ENCODE peak calls at places on chromosomes 3 and 15, in six cellular contexts. One of them, this sample, is unnamed.

GRCh38 chr3:76463501-76463900 is 576.4 kb upstream of the ROBO2 start:
- DNase-seq in GM12878: no peak
- DNase-seq in H1: no peak
- DNase-seq in HepG2: no peak
- DNase-seq in GM12891: no peak
- DNase-seq in K562: no peak
- DNase-seq in this sample: no peak

GRCh38 chr3:173711619-173712018 is 314.1 kb downstream of the NLGN1 start:
- DNase-seq in GM12878: no peak
- DNase-seq in H1: no peak
- DNase-seq in HepG2: no peak
- DNase-seq in GM12891: no peak
- DNase-seq in K562: no peak
- DNase-seq in this sample: no peak

GRCh38 chr3:42694366-42694765 is 8.2 kb downstream of the HHATL start:
- DNase-seq in GM12878: no peak
- DNase-seq in H1: no peak
- DNase-seq in HepG2: no peak
- DNase-seq in GM12891: no peak
- DNase-seq in K562: no peak
- DNase-seq in this sample: no peak

GRCh38 chr3:72340476-72341379 is 507.5 kb downstream of the SHQ1 start:
- DNase-seq in GM12878: peak
- DNase-seq in H1: no peak
- DNase-seq in HepG2: no peak
- DNase-seq in GM12891: no peak
- DNase-seq in K562: no peak
- DNase-seq in this sample: no peak

GRCh38 chr3:76065975-76066374 is 280.6 kb upstream of the ZNF717 start:
- DNase-seq in GM12878: no peak
- DNase-seq in H1: no peak
- DNase-seq in HepG2: no peak
- DNase-seq in GM12891: no peak
- DNase-seq in K562: no peak
- DNase-seq in this sample: no peak

GRCh38 chr3:195697582-195698324 is 23.0 kb upstream of the MUC20 start:
- DNase-seq in GM12878: no peak
- DNase-seq in H1: no peak
- DNase-seq in HepG2: no peak
- DNase-seq in GM12891: no peak
- DNase-seq in K562: peak
- DNase-seq in this sample: no peak

GRCh38 chr15:29677871-29678431 is 144.3 kb downstream of the TJP1 start:
- DNase-seq in GM12878: no peak
- DNase-seq in H1: no peak
- DNase-seq in HepG2: no peak
- DNase-seq in GM12891: no peak
- DNase-seq in K562: no peak
- DNase-seq in this sample: no peak

GRCh38 chr3:102237838-102238237 is 197.0 kb upstream of the ZPLD1 start:
- DNase-seq in GM12878: no peak
- DNase-seq in H1: no peak
- DNase-seq in HepG2: no peak
- DNase-seq in GM12891: no peak
- DNase-seq in K562: no peak
- DNase-seq in this sample: no peak

GRCh38 chr15:74157868-74158827 is 15.4 kb upstream of the ISLR start:
- DNase-seq in GM12878: no peak
- DNase-seq in H1: no peak
- DNase-seq in HepG2: no peak
- DNase-seq in GM12891: no peak
- DNase-seq in K562: no peak
- DNase-seq in this sample: no peak

GRCh38 chr3:159616234-159616825 is 372.3 kb upstream of the IL12A start:
- DNase-seq in GM12878: no peak
- DNase-seq in H1: no peak
- DNase-seq in HepG2: no peak
- DNase-seq in GM12891: no peak
- DNase-seq in K562: no peak
- DNase-seq in this sample: no peak
- TF ChIP-seq POLR2A in GM12878: no peak
- TF ChIP-seq POLR2A in H1: no peak
- TF ChIP-seq POLR2A in HepG2: no peak
- TF ChIP-seq POLR2A in GM12891: no peak
- TF ChIP-seq POLR2A in K562: no peak
- TF ChIP-seq POLR2A in this sample: no peak

DNA sequence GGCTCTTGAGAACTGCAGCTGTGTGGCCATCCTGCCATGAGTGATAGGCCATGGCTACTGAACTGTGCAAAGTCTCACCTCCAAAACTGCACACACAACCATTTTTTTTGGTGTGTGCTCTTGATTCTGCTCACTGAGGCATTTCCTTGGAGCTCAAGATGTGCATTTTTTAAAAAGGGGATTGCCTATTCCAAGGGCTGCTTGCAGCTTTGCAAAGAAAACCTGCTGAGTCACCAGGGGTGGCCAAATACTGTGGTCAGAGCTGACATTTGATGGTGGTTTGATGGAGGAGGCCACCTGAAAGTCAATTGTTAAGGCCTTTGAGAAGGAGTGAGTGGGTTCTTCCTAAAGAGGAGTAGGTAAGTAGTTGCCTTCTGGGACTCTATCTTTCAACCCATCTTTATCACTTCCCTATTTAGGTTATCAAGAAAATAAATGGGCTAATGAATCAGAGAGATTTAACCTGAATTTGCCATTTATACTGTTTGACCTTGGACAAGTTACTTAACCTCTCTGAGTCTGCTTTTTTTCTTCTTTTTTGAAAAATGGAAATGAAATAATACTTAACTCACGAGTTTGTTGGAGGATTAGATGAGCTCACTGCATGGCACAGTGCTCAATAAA is 87.9 kb downstream of the CHST2 start:
- DNase-seq in GM12878: peak
- DNase-seq in H1: no peak
- DNase-seq in HepG2: no peak
- DNase-seq in GM12891: peak
- DNase-seq in K562: peak
- DNase-seq in this sample: peak
- TF ChIP-seq TAF1 in GM12878: no peak
- TF ChIP-seq TAF1 in H1: no peak
- TF ChIP-seq TAF1 in HepG2: no peak
- TF ChIP-seq TAF1 in GM12891: no peak
- TF ChIP-seq TAF1 in K562: no peak
- TF ChIP-seq TAF1 in this sample: no peak

GRCh38 chr3:126704494-126705214 is 614 bp downstream of the CHCHD6 start:
- DNase-seq in GM12878: no peak
- DNase-seq in H1: no peak
- DNase-seq in HepG2: no peak
- DNase-seq in GM12891: peak
- DNase-seq in K562: no peak
- DNase-seq in this sample: peak

GRCh38 chr3:126706631-126707030 is 2.6 kb downstream of the CHCHD6 start:
- DNase-seq in GM12878: no peak
- DNase-seq in H1: no peak
- DNase-seq in HepG2: no peak
- DNase-seq in GM12891: no peak
- DNase-seq in K562: no peak
- DNase-seq in this sample: no peak

GRCh38 chr3:126699011-126699410 is 5.0 kb upstream of the CHCHD6 start:
- DNase-seq in GM12878: no peak
- DNase-seq in H1: no peak
- DNase-seq in HepG2: no peak
- DNase-seq in GM12891: no peak
- DNase-seq in K562: no peak
- DNase-seq in this sample: no peak

GRCh38 chr3:126703512-126704493 is at the start of gene CHCHD6:
- DNase-seq in GM12878: peak
- DNase-seq in H1: peak
- DNase-seq in HepG2: peak
- DNase-seq in GM12891: peak
- DNase-seq in K562: peak
- DNase-seq in this sample: peak
- TF ChIP-seq POLR2AphosphoS5 in GM12878: no peak
- TF ChIP-seq POLR2AphosphoS5 in H1: no peak
- TF ChIP-seq POLR2AphosphoS5 in HepG2: no peak
- TF ChIP-seq POLR2AphosphoS5 in GM12891: no peak
- TF ChIP-seq POLR2AphosphoS5 in K562: no peak
- TF ChIP-seq POLR2AphosphoS5 in this sample: no peak

DNA sequence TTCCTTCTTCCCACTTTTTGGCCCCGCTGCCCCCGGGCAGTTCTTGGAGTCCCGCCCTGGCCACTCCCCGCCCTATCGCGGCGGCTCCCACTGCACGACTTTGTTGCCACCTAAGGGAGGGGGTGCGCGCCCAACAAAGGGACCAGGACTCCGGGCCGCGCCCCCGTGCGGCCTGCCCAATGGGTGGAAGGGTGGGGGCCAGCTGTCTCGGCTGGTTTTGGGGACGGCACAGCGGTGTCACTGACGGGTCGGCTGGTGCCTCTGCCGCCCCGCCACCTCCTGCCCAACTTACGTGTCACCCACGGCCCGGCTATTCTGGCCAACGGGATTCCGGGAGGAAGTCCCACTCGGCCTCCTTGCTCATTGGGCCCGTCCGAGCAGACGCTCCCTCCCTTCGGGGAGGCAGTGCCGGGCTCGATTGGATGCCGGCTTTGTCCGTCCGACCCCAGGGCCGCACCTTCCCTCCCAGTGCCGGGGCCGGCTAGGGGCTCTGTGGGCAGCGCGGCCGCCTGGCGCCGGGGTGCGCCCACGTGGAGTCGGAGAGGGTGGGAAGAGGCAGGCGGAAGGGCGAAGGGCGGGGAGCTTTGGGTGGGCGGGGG is at the start of gene GOLIM4:
- DNase-seq in GM12878: peak
- DNase-seq in H1: peak
- DNase-seq in HepG2: peak
- DNase-seq in GM12891: peak
- DNase-seq in K562: peak
- DNase-seq in this sample: peak
- TF ChIP-seq POLR2A in GM12878: peak
- TF ChIP-seq POLR2A in H1: no peak
- TF ChIP-seq POLR2A in HepG2: no peak
- TF ChIP-seq POLR2A in GM12891: no peak
- TF ChIP-seq POLR2A in K562: peak
- TF ChIP-seq POLR2A in this sample: peak

DNA sequence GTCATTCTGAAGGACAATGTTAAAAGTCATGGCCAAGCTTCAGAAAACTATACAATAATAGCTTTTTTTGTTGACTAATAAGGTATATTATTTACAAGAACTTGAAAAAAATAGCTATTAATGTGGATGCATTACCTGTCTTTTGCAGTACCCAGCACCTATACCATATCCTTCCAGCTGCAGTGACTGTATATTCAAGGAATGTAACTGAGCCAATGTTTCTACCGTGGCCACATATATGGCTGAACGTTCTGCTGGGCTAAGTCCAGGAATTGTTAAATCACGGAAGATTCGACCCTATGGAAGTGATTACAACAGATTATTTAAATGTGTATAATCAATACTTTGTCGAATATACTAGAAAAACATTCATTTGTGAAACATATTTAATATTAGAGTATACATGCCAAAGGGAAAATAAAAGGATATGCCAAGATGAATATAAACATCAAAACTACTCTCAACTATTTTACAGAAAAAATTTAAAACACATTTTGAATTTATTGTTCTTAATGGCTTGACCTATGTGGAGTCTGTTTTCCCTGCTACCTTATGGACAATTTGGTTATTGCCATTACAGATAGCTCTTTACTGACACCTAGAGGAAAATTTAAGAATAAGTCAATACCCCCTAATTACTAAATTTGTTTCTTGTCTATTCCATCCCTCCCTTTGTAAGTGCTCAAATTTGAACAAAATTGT is 17.6 kb downstream of the ACAD11 start:
- DNase-seq in GM12878: no peak
- DNase-seq in H1: no peak
- DNase-seq in HepG2: peak
- DNase-seq in GM12891: no peak
- DNase-seq in K562: peak
- DNase-seq in this sample: no peak
- TF ChIP-seq TAF1 in GM12878: no peak
- TF ChIP-seq TAF1 in H1: no peak
- TF ChIP-seq TAF1 in HepG2: no peak
- TF ChIP-seq TAF1 in GM12891: no peak
- TF ChIP-seq TAF1 in K562: no peak
- TF ChIP-seq TAF1 in this sample: no peak

GRCh38 chr3:191492601-191493000 is 31.6 kb downstream of the PYDC2 start:
- DNase-seq in GM12878: no peak
- DNase-seq in H1: no peak
- DNase-seq in HepG2: no peak
- DNase-seq in GM12891: no peak
- DNase-seq in K562: no peak
- DNase-seq in this sample: no peak
- TF ChIP-seq POLR2AphosphoS5 in GM12878: no peak
- TF ChIP-seq POLR2AphosphoS5 in H1: no peak
- TF ChIP-seq POLR2AphosphoS5 in HepG2: no peak
- TF ChIP-seq POLR2AphosphoS5 in GM12891: no peak
- TF ChIP-seq POLR2AphosphoS5 in K562: no peak
- TF ChIP-seq POLR2AphosphoS5 in this sample: no peak

DNA sequence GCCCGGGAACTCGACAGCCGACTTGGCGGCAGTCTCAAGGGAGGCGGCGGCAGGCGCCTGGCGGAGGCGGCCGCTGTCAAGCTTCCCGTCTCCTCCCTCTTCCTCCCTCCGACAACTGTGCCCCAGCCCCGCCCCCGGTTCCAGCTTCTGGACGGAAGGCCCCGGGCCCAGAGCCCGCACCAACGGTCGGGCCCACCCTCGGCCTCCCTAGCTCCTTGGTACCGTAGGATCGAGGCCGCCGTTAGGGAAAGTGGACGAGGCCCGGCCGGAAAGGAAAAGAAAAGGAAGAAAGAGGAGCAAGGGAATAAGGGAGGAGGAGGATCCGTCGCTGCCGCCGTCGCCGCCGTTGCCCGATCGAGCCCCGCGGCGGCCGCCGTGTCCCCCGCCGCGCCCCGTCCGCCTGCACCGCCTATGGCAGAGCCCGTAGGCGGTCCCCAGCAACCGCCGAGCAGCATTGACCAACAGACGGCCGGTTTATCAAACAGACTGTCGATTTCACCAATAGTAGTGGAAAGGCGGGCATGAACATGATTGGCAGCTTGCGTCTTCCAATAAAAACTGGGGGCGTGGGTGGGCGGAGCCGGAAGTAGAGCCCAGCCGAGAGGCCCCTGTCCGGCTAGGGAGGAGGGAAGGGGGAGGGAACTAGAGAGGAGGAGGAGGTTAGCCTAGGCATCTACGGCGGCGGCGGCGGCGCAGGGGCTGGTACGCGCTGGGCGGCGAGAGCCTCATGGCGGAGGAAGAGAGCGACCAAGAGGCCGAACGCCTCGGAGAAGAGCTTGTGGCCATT is at the start of the genes CGGBP1 and ZNF654:
- DNase-seq in GM12878: peak
- DNase-seq in H1: peak
- DNase-seq in HepG2: peak
- DNase-seq in GM12891: peak
- DNase-seq in K562: peak
- DNase-seq in this sample: peak
- TF ChIP-seq POLR2A in GM12878: peak
- TF ChIP-seq POLR2A in H1: peak
- TF ChIP-seq POLR2A in HepG2: peak
- TF ChIP-seq POLR2A in GM12891: peak
- TF ChIP-seq POLR2A in K562: peak
- TF ChIP-seq POLR2A in this sample: peak

GRCh38 chr3:185702564-185703225 is 116.6 kb downstream of the SENP2 start:
- DNase-seq in GM12878: no peak
- DNase-seq in H1: no peak
- DNase-seq in HepG2: no peak
- DNase-seq in GM12891: no peak
- DNase-seq in K562: peak
- DNase-seq in this sample: no peak
- TF ChIP-seq TAF1 in GM12878: no peak
- TF ChIP-seq TAF1 in H1: no peak
- TF ChIP-seq TAF1 in HepG2: no peak
- TF ChIP-seq TAF1 in GM12891: no peak
- TF ChIP-seq TAF1 in K562: no peak
- TF ChIP-seq TAF1 in this sample: no peak